ENCODE peak calls at places on chromosomes 1 and 21, in nine cellular contexts. I, J, H, C, O, L, V, N and B are unnamed samples.
A peak's percentile ranks its signal among the peaks of the same experiment; 100 is the strongest.

GRCh38 chr1:218374401-218374848 is 29.3 kb downstream of the TGFB2 start:
- ATAC-seq in C (no peak), J (no peak), H (no peak), O (no peak), V (peak; percentile 36), N (no peak), I (no peak), L (no peak), B (no peak)

GRCh38 chr21:35628331-35628730 is 432.0 kb downstream of the SETD4 start:
- ATAC-seq in L (no peak), H (peak; percentile 56), N (no peak), J (no peak), I (no peak), C (no peak), O (no peak), V (no peak), B (no peak)

GRCh38 chr1:3005771-3006170 is 15.5 kb upstream of the ACTRT2 start:
- ATAC-seq in V (no peak), N (no peak), C (no peak), J (no peak), L (no peak), O (no peak), H (no peak), I (no peak), B (no peak)

GRCh38 chr1:117425050-117425734 is 57.9 kb downstream of the MAN1A2 start:
- ATAC-seq in L (no peak), H (no peak), J (no peak), V (no peak), I (no peak), N (no peak), O (no peak), C (no peak), B (no peak)

GRCh38 chr1:117985973-117986372 is 56.4 kb downstream of the WDR3 start:
- ATAC-seq in V (no peak), H (no peak), C (no peak), I (no peak), L (no peak), O (no peak), J (no peak), N (no peak), B (peak; percentile 76)

GRCh38 chr1:155094622-155094948 is 15.9 kb downstream of the EFNA3 start:
- ATAC-seq in L (peak; percentile 4), V (no peak), H (no peak), J (no peak), N (no peak), C (no peak), O (no peak), I (no peak), B (no peak)

GRCh38 chr1:145714524-145715111 is 4.7 kb upstream of the CD160 start:
- ATAC-seq in H (no peak), C (no peak), V (no peak), I (no peak), N (peak; percentile 20), J (no peak), O (no peak), L (no peak), B (no peak)

GRCh38 chr1:154960446-154961136 is 991 bp downstream of the PYGO2 start:
- ATAC-seq in V (no peak), O (no peak), I (no peak), H (no peak), N (no peak), C (no peak), L (no peak), J (no peak), B (no peak)

GRCh38 chr1:234572966-234573365 is 37.0 kb downstream of the IRF2BP2 start:
- ATAC-seq in L (no peak), O (no peak), C (no peak), N (no peak), J (no peak), H (no peak), I (no peak), V (no peak), B (no peak)

GRCh38 chr1:156163712-156164464 is 10.5 kb downstream of the SEMA4A start:
- ATAC-seq in J (no peak), N (no peak), C (no peak), V (no peak), O (no peak), I (no peak), L (no peak), H (no peak), B (no peak)

GRCh38 chr1:159753386-159753785 is 27.4 kb upstream of the DUSP23 start:
- ATAC-seq in N (no peak), C (no peak), O (no peak), L (no peak), I (no peak), H (no peak), V (no peak), J (no peak), B (no peak)

GRCh38 chr1:9406111-9406510 is 113.4 kb downstream of the SPSB1 start:
- ATAC-seq in N (no peak), H (no peak), J (no peak), V (no peak), O (no peak), I (no peak), L (no peak), C (no peak), B (no peak)

GRCh38 chr1:42838482-42839190 is 7.8 kb upstream of the ZNF691 start:
- ATAC-seq in J (no peak), N (no peak), I (peak; percentile 72), H (no peak), C (no peak), O (no peak), V (peak; percentile 58), L (no peak), B (peak; percentile 70)

GRCh38 chr1:87061742-87062156 is 147.3 kb downstream of the HS2ST1 start:
- ATAC-seq in L (no peak), V (no peak), O (no peak), J (peak; percentile 67), I (no peak), N (no peak), C (no peak), H (no peak), B (peak; percentile 63)

GRCh38 chr21:33703750-33704606 is 61.7 kb downstream of the ITSN1 start:
- ATAC-seq in C (no peak), V (no peak), I (peak; percentile 38), N (peak; percentile 48), H (peak; percentile 90), L (no peak), O (no peak), J (no peak), B (no peak)

GRCh38 chr1:199859525-199859924 is 168.0 kb upstream of the NR5A2 start:
- ATAC-seq in N (no peak), C (peak; percentile 67), H (no peak), I (peak; percentile 86), O (no peak), V (peak; percentile 82), L (no peak), J (no peak), B (no peak)

GRCh38 chr1:59565611-59566410 is 248.9 kb upstream of the HOOK1 start:
- ATAC-seq in O (no peak), N (no peak), J (no peak), H (no peak), C (no peak), V (peak; percentile 93), L (no peak), I (peak; percentile 71), B (no peak)

GRCh38 chr1:96370752-96371151 is 350.8 kb upstream of the PTBP2 start:
- ATAC-seq in H (no peak), I (no peak), V (no peak), C (no peak), J (no peak), L (no peak), O (no peak), N (no peak), B (no peak)

GRCh38 chr1:21763236-21763635 is 19.7 kb downstream of the USP48 start:
- ATAC-seq in L (no peak), O (no peak), V (no peak), J (no peak), H (no peak), I (no peak), N (no peak), C (no peak), B (no peak)

GRCh38 chr1:20618550-20618949 is 14.7 kb upstream of the PINK1 start:
- ATAC-seq in V (no peak), L (no peak), J (no peak), H (no peak), I (no peak), N (peak; percentile 40), O (no peak), C (no peak), B (no peak)

GRCh38 chr1:19942088-19942487 is 18.7 kb upstream of the PLA2G2E start:
- ATAC-seq in N (no peak), V (no peak), C (no peak), J (no peak), L (no peak), I (peak; percentile 70), O (no peak), H (no peak), B (no peak)

GRCh38 chr1:110337704-110338199 is 1.4 kb upstream of the RBM15 start:
- ATAC-seq in O (no peak), I (no peak), J (no peak), V (no peak), N (peak; percentile 13), L (no peak), H (peak; percentile 2), C (no peak), B (no peak)

GRCh38 chr1:177611402-177611801 is 358.5 kb downstream of the SEC16B start:
- ATAC-seq in V (no peak), H (no peak), I (no peak), C (no peak), J (no peak), O (no peak), N (no peak), L (no peak), B (no peak)

GRCh38 chr1:38138498-38139233 is 92.1 kb upstream of the POU3F1 start:
- ATAC-seq in C (peak; percentile 93), O (no peak), L (peak; percentile 90), J (no peak), I (peak; percentile 86), N (no peak), H (no peak), V (peak; percentile 95), B (no peak)

GRCh38 chr1:68229927-68230812 is 2.2 kb downstream of the WLS start:
- ATAC-seq in J (no peak), N (no peak), I (no peak), V (no peak), H (no peak), C (no peak), O (no peak), L (no peak), B (no peak)

GRCh38 chr1:94579876-94580294 is 38.3 kb upstream of the F3 start:
- ATAC-seq in H (peak; percentile 88), C (peak; percentile 43), I (peak; percentile 93), V (peak; percentile 71), L (peak; percentile 64), N (peak; percentile 75), O (no peak), J (no peak), B (no peak)

GRCh38 chr1:202164271-202165037 is 4.1 kb upstream of the PTPN7 start:
- ATAC-seq in I (no peak), L (peak; percentile 25), V (peak; percentile 47), O (peak; percentile 60), C (no peak), J (peak; percentile 32), N (peak; percentile 65), H (no peak), B (peak; percentile 85)

GRCh38 chr1:15578921-15579682 is 5.7 kb downstream of the AGMAT start:
- ATAC-seq in N (no peak), H (no peak), I (no peak), O (peak; percentile 85), J (peak; percentile 60), C (no peak), V (no peak), L (peak; percentile 76), B (peak; percentile 80)